ENCODE peak calls at places on chromosome 9, in four cellular contexts. Z is OCI-LY7, D is IMR-90, S is K562. M is an unnamed sample. For H3K4me1 and H4K20me1, the result is how much of the 10 kb centered on the place peaks cover.

GRCh38 chr9:73133921-73134407 is 17.7 kb upstream of the ANXA1 start:
- DNase-seq in S (no peak), Z (no peak), D (no peak), M (no peak)

GRCh38 chr9:120891255-120891954 is 14.4 kb upstream of the PHF19 start:
- DNase-seq in Z (peak), D (peak), S (peak), M (no peak)

GRCh38 chr9:78213696-78214095 is 22.2 kb upstream of the CEP78 start:
- DNase-seq in S (no peak), D (no peak), Z (peak), M (peak)

GRCh38 chr9:18489861-18490260 is 15.9 kb downstream of the ADAMTSL1 start:
- DNase-seq in Z (no peak), D (peak), S (no peak), M (no peak)

GRCh38 chr9:115292584-115293271 is 174.8 kb upstream of the TNC start:
- DNase-seq in D (peak), Z (no peak), S (no peak), M (no peak)

GRCh38 chr9:38016375-38017120 is 52.5 kb downstream of the SHB start:
- DNase-seq in Z (no peak), D (peak), S (no peak), M (no peak)

GRCh38 chr9:109500421-109500974 is 2.4 kb upstream of the PTPN3 start:
- DNase-seq in Z (no peak), D (no peak), S (no peak), M (no peak)

GRCh38 chr9:107312651-107313050 is 29.6 kb downstream of the RAD23B start:
- DNase-seq in Z (no peak), D (peak), S (no peak), M (peak)

GRCh38 chr9:69035438-69036316 is at the start of gene FXN:
- DNase-seq in S (peak), Z (peak), D (peak), M (peak)

GRCh38 chr9:113587471-113588031 is 124.0 kb downstream of the RGS3 start:
- DNase-seq in Z (peak), D (peak), S (peak), M (peak)

GRCh38 chr9:69122391-69123141 is 51.5 kb upstream of the TJP2 start:
- DNase-seq in D (peak), S (no peak), Z (peak), M (peak)

GRCh38 chr9:124492818-124493217 is 14.4 kb downstream of the NR5A1 start:
- DNase-seq in D (no peak), Z (no peak), S (no peak), M (no peak)

GRCh38 chr9:79196606-79197005 is 375.2 kb upstream of the TLE4 start:
- DNase-seq in Z (no peak), S (no peak), D (peak), M (no peak)

GRCh38 chr9:116238225-116238624 is 84.6 kb downstream of the PAPPA start:
- DNase-seq in S (no peak), D (peak), Z (no peak), M (no peak)

GRCh38 chr9:84862786-84863185 is 193.3 kb downstream of the NTRK2 start:
- DNase-seq in D (no peak), S (no peak), Z (no peak), M (peak)

GRCh38 chr9:15142903-15143534 is 164.0 kb downstream of the TTC39B start:
- DNase-seq in Z (peak), S (peak), D (peak), M (peak)

GRCh38 chr9:123722378-123722777 is 207.5 kb downstream of the DENND1A start:
- DNase-seq in D (no peak), S (no peak), Z (no peak), M (no peak)

GRCh38 chr9:750264-750967 is 91.1 kb upstream of the DMRT1 start:
- DNase-seq in D (no peak), Z (peak), S (no peak), M (no peak)

GRCh38 chr9:113531919-113532808 is 68.6 kb downstream of the RGS3 start:
- DNase-seq in S (no peak), D (no peak), Z (no peak), M (no peak)

GRCh38 chr9:110217656-110218099 is 9.7 kb upstream of the C9orf152 start:
- DNase-seq in Z (peak), D (peak), S (no peak), M (peak)

GRCh38 chr9:115442054-115442453 is 324.1 kb upstream of the TNC start:
- DNase-seq in Z (no peak), D (peak), S (no peak), M (no peak)

GRCh38 chr9:108272350-108272899 is 583.4 kb downstream of the ACTL7B start:
- DNase-seq in S (peak), Z (peak), D (peak), M (peak)

GRCh38 chr9:112091805-112092204 is 83.3 kb downstream of the SUSD1 start:
- DNase-seq in D (peak), Z (no peak), S (no peak), M (peak)

GRCh38 chr9:65430221-65430620 is 145.2 kb upstream of the FOXD4L5 start:
- DNase-seq in S (no peak), Z (no peak), D (no peak), M (no peak)

GRCh38 chr9:125558453-125559084 is 148.4 kb downstream of the MAPKAP1 start:
- DNase-seq in D (peak), Z (peak), S (peak), M (peak)

GRCh38 chr9:128947423-128948310 is at the start of the genes DOLK and NUP188:
- DNase-seq in S (peak), D (peak), Z (peak), M (peak)

GRCh38 chr9:86099695-86100364 is 472 bp upstream of the GOLM1 start:
- DNase-seq in D (peak), Z (no peak), S (no peak), M (peak)

GRCh38 chr9:126146254-126147145 is 180.1 kb upstream of the MVB12B start:
- DNase-seq in D (no peak), S (peak), Z (peak), M (peak)

GRCh38 chr9:96395964-96396363 is 12.5 kb upstream of the SLC35D2 start:
- DNase-seq in D (no peak), S (no peak), Z (no peak), M (peak)

GRCh38 chr9:121269888-121270254 is 1.9 kb downstream of the GSN start:
- DNase-seq in D (no peak), Z (no peak), S (no peak), M (no peak)

GRCh38 chr9:116336133-116336862 is 182.7 kb downstream of the PAPPA start:
- DNase-seq in D (peak), Z (no peak), S (no peak), M (no peak)

GRCh38 chr9:78567693-78568092 is 270.8 kb downstream of the PSAT1 start:
- DNase-seq in S (no peak), D (no peak), Z (no peak), M (no peak)

GRCh38 chr9:132662152-132662945 is 7.4 kb downstream of the DDX31 start:
- DNase-seq in D (no peak), Z (no peak), S (no peak), M (no peak)

GRCh38 chr9:2849943-2850342 is 6.0 kb upstream of the PUM3 start:
- DNase-seq in Z (no peak), D (no peak), S (no peak), M (no peak)

GRCh38 chr9:26760675-26761074 is 131.9 kb downstream of the CAAP1 start:
- DNase-seq in S (no peak), Z (no peak), D (no peak), M (no peak)

GRCh38 chr9:95021166-95021886 is 294.8 kb downstream of the AOPEP start:
- DNase-seq in D (no peak), Z (no peak), S (no peak), M (no peak)
- H3K4me1 ChIP-seq in D (under half), Z (under half), S (under half), M (under half)

GRCh38 chr9:134347996-134348395 is 21.7 kb downstream of the RXRA start:
- DNase-seq in S (no peak), Z (no peak), D (no peak), M (no peak)
- H4K20me1 ChIP-seq in S (half or more), Z (under half), D (half or more), M (under half)

GRCh38 chr9:98971168-98971914 is 27.6 kb downstream of the COL15A1 start:
- DNase-seq in D (peak), S (peak), Z (no peak), M (no peak)
- H3K4me1 ChIP-seq in D (under half), S (under half), Z (under half), M (under half)

GRCh38 chr9:89477395-89477794 is 20.5 kb downstream of the SEMA4D start:
- DNase-seq in D (no peak), S (no peak), Z (no peak), M (no peak)
- H4K20me1 ChIP-seq in D (under half), S (under half), Z (under half), M (under half)

GRCh38 chr9:76616780-76617179 is 147.5 kb upstream of the PCA3 start:
- DNase-seq in D (no peak), S (no peak), Z (no peak), M (no peak)

GRCh38 chr9:76613980-76614379 is 150.3 kb upstream of the PCA3 start:
- DNase-seq in D (no peak), S (no peak), Z (no peak), M (no peak)

GRCh38 chr9:76610009-76610352 is 151.0 kb downstream of the GCNT1 start:
- DNase-seq in S (no peak), D (peak), Z (no peak), M (no peak)

GRCh38 chr9:76615149-76615548 is 149.1 kb upstream of the PCA3 start:
- DNase-seq in Z (no peak), D (peak), S (no peak), M (no peak)

DNA sequence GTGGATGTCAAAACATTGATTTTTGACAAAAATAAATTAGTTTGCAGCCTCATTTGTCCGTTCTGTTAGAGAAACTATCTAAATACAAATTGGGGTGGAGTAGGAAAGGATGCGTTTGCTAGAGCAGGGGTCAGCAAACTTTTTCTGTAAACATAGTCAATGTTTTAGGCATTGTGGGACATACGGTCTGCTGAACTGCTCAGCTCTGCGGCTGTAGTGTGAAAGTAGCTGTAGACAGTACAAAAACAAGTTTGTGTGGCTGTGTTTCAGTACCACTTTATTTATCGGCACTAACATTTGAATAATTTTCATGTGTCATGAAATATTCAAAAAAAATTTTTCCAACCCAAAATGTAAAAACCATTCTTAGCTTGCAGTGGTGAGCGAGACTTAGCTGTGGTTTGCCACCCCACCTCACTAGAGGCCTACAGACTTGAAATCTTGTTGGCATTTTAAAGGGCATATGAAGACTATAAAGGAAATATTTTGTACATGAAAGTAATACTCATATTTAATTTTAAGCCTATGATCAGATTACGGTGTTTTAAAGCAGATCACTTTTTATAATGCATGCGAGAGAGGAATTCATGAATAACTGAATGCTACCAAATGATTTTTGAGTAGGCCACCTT is 151.0 kb upstream of the PCA3 start:
- DNase-seq in D (no peak), S (no peak), Z (no peak), M (no peak)
- H3K4me1 ChIP-seq in D (under half), S (under half), Z (under half), M (under half)

DNA sequence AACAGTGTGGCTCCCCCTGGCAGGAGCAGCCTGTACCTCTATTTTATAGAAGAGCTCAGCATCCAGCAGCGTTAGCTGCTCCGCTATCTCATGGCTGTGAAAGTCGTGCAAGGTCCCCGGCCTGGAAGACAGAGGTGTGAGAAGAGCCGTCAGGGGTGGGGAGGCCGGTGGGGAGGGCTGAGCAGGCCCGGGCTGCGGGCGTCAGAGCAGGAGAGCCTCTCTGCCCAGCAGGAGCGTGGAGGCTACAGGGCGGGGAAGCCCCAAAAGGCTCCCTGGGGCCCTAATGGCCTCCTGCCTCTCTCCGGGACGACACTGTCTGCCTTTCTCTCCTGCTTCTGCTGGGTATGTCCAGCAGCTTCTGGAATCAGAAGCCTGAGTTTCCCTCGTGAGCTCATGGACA is 42.6 kb downstream of the PRRT1B start:
- DNase-seq in D (no peak), S (no peak), Z (no peak), M (no peak)
- H4K20me1 ChIP-seq in D (under half), S (under half), Z (under half), M (under half)

DNA sequence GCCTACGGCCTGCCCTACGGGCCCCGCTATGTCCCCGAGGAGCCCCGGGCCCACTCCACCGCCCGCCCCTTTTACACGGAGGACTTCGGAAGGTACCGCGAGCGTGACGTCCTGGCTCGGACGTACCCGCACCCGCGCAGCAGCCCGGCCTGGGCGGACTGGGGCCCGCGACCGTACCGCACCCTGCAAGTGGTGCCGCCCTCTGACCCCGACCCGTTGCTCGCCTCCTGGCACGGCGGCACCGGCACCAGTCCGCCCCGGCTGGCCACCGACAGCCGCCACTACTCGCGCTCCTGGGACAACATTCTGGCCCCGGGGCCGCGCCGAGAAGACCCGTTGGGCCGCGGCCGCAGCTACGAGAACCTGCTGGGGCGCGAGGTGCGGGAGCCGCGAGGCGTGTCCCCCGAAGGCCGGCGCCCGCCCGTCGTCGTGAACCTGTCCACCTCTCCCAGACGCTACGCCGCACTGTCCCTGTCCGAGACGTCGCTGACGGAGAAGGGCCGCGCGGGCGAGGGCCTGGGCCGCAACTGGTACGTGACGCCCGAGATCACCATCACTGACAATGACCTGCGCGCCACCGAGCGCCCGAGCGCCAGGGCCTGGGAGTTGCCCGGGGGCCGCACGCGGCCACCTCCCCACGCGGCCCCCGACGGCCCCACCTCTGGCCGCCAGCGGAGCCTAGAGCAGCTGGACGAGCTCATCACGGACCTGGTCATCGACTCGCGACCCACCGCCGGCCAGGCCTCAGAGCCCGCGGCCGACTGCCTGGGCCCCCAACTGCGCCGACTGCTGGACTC is 3.4 kb downstream of the AJM1 start:
- DNase-seq in S (no peak), D (no peak), Z (no peak), M (no peak)
- H3K4me1 ChIP-seq in S (under half), D (under half), Z (under half), M (under half)

GRCh38 chr9:75087279-75087823 is 604 bp downstream of the NMRK1 start:
- DNase-seq in S (no peak), D (peak), Z (peak), M (peak)

GRCh38 chr9:75084081-75084672 is 3.8 kb downstream of the NMRK1 start:
- DNase-seq in S (no peak), Z (no peak), D (no peak), M (no peak)

GRCh38 chr9:75086443-75087278 is 1.3 kb downstream of the NMRK1 start:
- DNase-seq in D (no peak), S (no peak), Z (no peak), M (peak)

GRCh38 chr9:75083188-75083976 is 4.6 kb downstream of the NMRK1 start:
- DNase-seq in Z (no peak), D (no peak), S (peak), M (peak)

GRCh38 chr9:75085640-75086039 is 2.3 kb downstream of the NMRK1 start:
- DNase-seq in D (no peak), S (no peak), Z (no peak), M (no peak)
- H4K20me1 ChIP-seq in D (under half), S (under half), Z (under half), M (under half)

DNA sequence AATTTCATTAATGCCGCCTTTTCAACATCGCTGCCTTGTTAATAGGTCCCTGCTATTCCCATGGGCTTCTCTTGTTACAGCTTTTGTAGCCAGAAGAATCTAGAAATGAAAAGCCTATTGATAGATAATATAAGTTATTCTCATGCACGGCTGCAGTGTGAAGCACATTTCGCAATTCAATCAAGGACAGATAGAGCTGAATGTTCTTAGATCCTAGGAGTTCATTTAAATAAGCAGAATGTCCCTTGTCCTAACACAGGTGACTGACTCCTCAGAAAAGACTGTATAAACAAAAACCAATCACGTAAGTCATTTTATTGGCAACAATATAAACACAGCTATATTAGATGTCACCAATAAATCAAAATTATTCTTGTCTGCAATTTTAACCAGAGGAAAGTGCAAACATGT is 9.4 kb downstream of the GLIS3 start:
- DNase-seq in S (no peak), Z (no peak), D (no peak), M (no peak)
- H3K4me1 ChIP-seq in S (under half), Z (under half), D (under half), M (under half)

M was measured in GM23338.